ENCODE peak calls at places on chromosomes 13 and 19, in five cellular contexts. P is K562, K is epithelial cell of esophagus, I is AG04450, A is body of pancreas. Y is an unnamed sample.
A peak's percentile ranks its signal among the peaks of the same experiment; 100 is the strongest.

GRCh38 chr13:57624565-57625435 is 6.7 kb upstream of the PCDH17 start:
- DNase-seq in K (peak; percentile 71), I (no peak), P (peak; percentile 34), A (peak; percentile 57), Y (no peak)

GRCh38 chr19:16042533-16043085 is 33.7 kb upstream of the TPM4 start:
- DNase-seq in K (no peak), A (no peak), I (no peak), P (no peak), Y (no peak)

GRCh38 chr13:101449971-101450748 is 2.3 kb upstream of the ITGBL1 start:
- DNase-seq in I (peak; percentile 65), A (no peak), K (peak; percentile 93), P (no peak), Y (peak; percentile 62)

GRCh38 chr13:51639171-51639570 is 54.9 kb downstream of the WDFY2 start:
- DNase-seq in A (no peak), K (no peak), P (no peak), I (no peak), Y (no peak)

GRCh38 chr13:88068975-88069374 is 397.8 kb downstream of the SLITRK5 start:
- DNase-seq in A (no peak), I (no peak), K (peak; percentile 25), P (peak; percentile 0), Y (no peak)

GRCh38 chr19:51691122-51692064 is 1.7 kb upstream of the SPACA6 start:
- DNase-seq in I (no peak), K (peak; percentile 18), A (no peak), P (no peak), Y (no peak)

GRCh38 chr19:5308471-5309437 is 31.9 kb downstream of the PTPRS start:
- DNase-seq in P (peak; percentile 64), K (peak; percentile 43), A (peak; percentile 76), I (peak; percentile 86), Y (no peak)

GRCh38 chr19:30731596-30731995 is 359.4 kb downstream of the ZNF536 start:
- DNase-seq in A (no peak), K (no peak), I (no peak), P (no peak), Y (no peak)

GRCh38 chr13:73870970-73871935 is 263.0 kb downstream of the KLF12 start:
- DNase-seq in I (peak; percentile 79), P (no peak), A (no peak), K (peak; percentile 18), Y (no peak)

GRCh38 chr13:44169018-44169909 is 204.4 kb upstream of the SERP2 start:
- DNase-seq in I (no peak), P (no peak), A (no peak), K (no peak), Y (no peak)

GRCh38 chr13:26878465-26878864 is 117.9 kb upstream of the GPR12 start:
- DNase-seq in K (no peak), A (no peak), I (no peak), P (no peak), Y (no peak)

GRCh38 chr13:26867451-26868067 is 107.0 kb upstream of the GPR12 start:
- DNase-seq in I (no peak), P (peak; percentile 18), A (no peak), K (peak; percentile 41), Y (no peak)

GRCh38 chr13:26872444-26873173 is 112.0 kb upstream of the GPR12 start:
- DNase-seq in I (no peak), A (peak; percentile 20), P (peak; percentile 61), K (peak; percentile 45), Y (peak; percentile 8)

DNA sequence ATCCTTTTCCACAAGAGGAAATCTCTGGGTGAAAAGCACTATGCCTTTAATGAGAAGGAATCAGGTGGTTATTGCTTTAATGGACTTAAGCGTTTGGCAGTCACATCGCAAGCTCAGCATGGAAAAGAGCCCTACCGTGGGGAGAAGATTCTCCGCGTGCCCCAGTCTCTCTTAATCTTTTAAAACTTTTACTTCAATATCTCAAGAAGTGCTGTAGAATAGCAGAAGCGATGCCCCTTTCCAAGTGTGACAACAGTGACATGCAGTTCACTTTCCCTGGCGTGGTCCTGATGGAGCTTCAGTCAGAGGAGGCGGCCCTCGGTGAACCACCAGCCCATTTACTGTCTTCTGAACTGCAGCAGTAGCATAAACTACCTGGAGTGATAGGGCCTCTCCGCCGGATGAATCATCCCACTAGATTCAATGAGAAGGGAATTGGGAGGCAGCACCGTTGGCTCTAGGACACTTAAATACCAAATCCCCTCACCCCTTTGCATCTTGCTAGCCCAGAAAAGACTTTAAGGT is 112.7 kb upstream of the GPR12 start:
- DNase-seq in K (no peak), I (no peak), P (no peak), A (no peak), Y (no peak)
- TF ChIP-seq CTCF in K (no peak), I (no peak), P (no peak), A (no peak), Y (peak; percentile 43)

GRCh38 chr19:18281082-18282020 is at the start of gene JUND:
- DNase-seq in K (peak; percentile 99), I (peak; percentile 94), A (peak; percentile 99), P (peak; percentile 99), Y (no peak)
- TF ChIP-seq CTCF in K (no peak), I (no peak), A (no peak), P (no peak), Y (no peak)

DNA sequence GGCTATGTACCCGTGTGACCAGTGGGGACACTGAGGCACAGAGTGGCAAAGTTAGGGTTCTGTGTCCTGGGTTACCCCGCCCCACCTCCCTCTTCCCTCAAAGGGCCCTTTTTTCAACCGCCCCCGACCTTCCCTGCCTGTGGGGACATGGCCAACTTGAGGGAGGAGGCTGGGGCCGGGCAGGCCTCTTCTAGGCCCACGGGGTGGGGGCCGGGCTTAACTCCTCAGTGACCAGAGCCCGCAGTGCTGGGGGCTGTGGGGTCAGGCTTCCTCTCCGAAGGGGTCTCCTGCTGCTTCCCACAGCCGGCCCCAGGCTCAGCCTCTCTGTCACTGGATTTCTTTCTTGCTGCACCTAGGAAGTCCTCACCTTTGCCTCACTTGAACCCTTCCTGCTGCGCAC is 23.9 kb downstream of the PIAS4 start:
- DNase-seq in P (no peak), K (no peak), A (no peak), I (no peak), Y (no peak)
- TF ChIP-seq CTCF in P (no peak), K (no peak), A (no peak), I (no peak), Y (no peak)

GRCh38 chr13:30673669-30674521 is 56.2 kb downstream of the USPL1 start:
- DNase-seq in K (peak; percentile 75), I (peak; percentile 68), A (peak; percentile 91), P (peak; percentile 85), Y (peak; percentile 68)
- TF ChIP-seq CTCF in K (peak; percentile 15), I (peak; percentile 67), A (peak; percentile 58), P (peak; percentile 53), Y (peak; percentile 79)

DNA sequence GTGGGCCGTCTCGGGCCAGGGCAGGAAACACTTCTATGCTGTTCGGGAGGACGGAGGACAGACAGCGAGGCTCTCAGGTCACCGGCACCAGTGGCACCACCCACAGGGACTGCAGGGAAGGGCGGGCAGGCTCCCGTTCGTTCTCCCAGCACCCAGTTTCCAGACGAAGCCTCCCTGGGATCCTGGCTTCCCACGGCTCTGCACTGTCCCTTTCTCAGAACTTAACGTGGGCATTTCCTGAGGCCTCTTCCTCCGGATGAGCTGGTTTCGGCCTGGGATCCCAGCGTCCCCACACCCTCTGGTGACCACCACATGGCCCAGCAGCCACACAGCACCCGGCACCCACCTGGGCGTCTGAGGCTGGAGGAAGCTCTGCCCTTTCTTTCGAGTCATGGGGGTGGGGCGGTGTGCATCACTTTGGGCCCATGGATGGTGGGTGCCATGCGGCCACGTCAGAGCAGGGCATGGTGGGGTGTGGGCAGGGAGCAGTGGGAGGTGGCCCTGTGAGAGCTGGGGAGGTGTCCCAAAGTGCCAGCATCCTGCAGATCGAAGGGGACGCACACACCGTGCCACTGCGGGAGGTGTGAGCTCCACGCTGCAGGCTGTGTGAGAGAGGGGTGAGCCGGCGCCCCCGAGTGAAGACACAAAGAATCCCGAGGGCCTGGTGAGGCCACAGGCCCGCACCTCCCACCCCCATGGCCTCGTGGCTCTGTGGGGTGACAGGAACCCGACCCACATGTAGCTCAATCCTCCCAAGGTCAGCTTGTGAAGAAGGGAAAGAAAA is 38.7 kb upstream of the GRTP1 start:
- DNase-seq in K (no peak), P (no peak), I (no peak), A (no peak), Y (no peak)
- TF ChIP-seq CTCF in K (no peak), P (no peak), I (no peak), A (no peak), Y (no peak)